ENCODE peak calls at places on chromosomes 16 and 17, in five cellular contexts. T, L, W, V and N are unnamed samples.

GRCh38 chr17:75652934-75653549 is 13.9 kb downstream of the RECQL5 start:
- DNase-seq in V (no peak), W (no peak), T (no peak), L (peak), N (peak)

GRCh38 chr17:19726615-19727376 is 10.4 kb upstream of the SLC47A2 start:
- DNase-seq in V (no peak), T (no peak), W (no peak), L (no peak), N (no peak)

GRCh38 chr17:34098712-34099111 is 156.4 kb upstream of the CCL2 start:
- DNase-seq in W (no peak), T (no peak), V (no peak), L (no peak), N (no peak)

GRCh38 chr17:11736613-11737289 is 138.5 kb downstream of the DNAH9 start:
- DNase-seq in V (no peak), W (no peak), T (no peak), L (no peak), N (peak)

GRCh38 chr17:1648582-1649115 is 1.0 kb downstream of the RILP start:
- DNase-seq in V (peak), T (peak), L (peak), W (peak), N (peak)

GRCh38 chr16:3264137-3265036 is 8.0 kb upstream of the MEFV start:
- DNase-seq in V (peak), L (peak), T (peak), W (peak), N (peak)

GRCh38 chr17:17111401-17112393 is 69.4 kb downstream of the MPRIP start:
- DNase-seq in W (no peak), V (no peak), L (no peak), T (no peak), N (no peak)

GRCh38 chr17:76189741-76190140 is 48.7 kb upstream of the FOXJ1 start:
- DNase-seq in V (no peak), W (no peak), L (no peak), T (no peak), N (no peak)

GRCh38 chr17:17624776-17625175 is 33.3 kb upstream of the PEMT start:
- DNase-seq in T (no peak), L (no peak), V (no peak), W (no peak), N (no peak)

GRCh38 chr16:20874088-20874581 is 26.0 kb downstream of the DCUN1D3 start:
- DNase-seq in W (no peak), T (no peak), L (no peak), V (no peak), N (no peak)

GRCh38 chr17:80005360-80006338 is 30.0 kb downstream of the TBC1D16 start:
- DNase-seq in L (peak), T (no peak), V (peak), W (no peak), N (peak)

GRCh38 chr17:58278661-58279015 is 2.1 kb downstream of the MPO start:
- DNase-seq in W (no peak), T (no peak), V (no peak), L (no peak), N (no peak)

GRCh38 chr17:14270508-14270907 is 30.4 kb upstream of the HS3ST3B1 start:
- DNase-seq in T (no peak), L (no peak), V (no peak), W (no peak), N (no peak)

GRCh38 chr17:2241823-2242222 is 61.8 kb downstream of the SMG6 start:
- DNase-seq in V (no peak), T (no peak), W (no peak), L (no peak), N (no peak)

GRCh38 chr16:555528-556478 is 4.4 kb upstream of the PRR35 start:
- DNase-seq in V (no peak), L (no peak), W (no peak), T (no peak), N (peak)

GRCh38 chr16:89210904-89211515 is 6.5 kb upstream of the ZNF778 start:
- DNase-seq in V (no peak), L (no peak), T (no peak), W (no peak), N (peak)

GRCh38 chr17:49915260-49915659 is 53.7 kb upstream of the DLX4 start:
- DNase-seq in L (no peak), V (no peak), W (no peak), T (no peak), N (no peak)

GRCh38 chr17:79338142-79338541 is 263.5 kb downstream of the ENGASE start:
- DNase-seq in V (no peak), W (no peak), T (no peak), L (no peak), N (no peak)

GRCh38 chr16:75130150-75130771 is 13.7 kb upstream of the LDHD start:
- DNase-seq in L (no peak), V (no peak), T (no peak), W (no peak), N (no peak)

GRCh38 chr17:55271223-55271571 is 6.4 kb downstream of the HLF start:
- DNase-seq in T (no peak), W (no peak), L (no peak), V (no peak), N (no peak)

GRCh38 chr17:65143899-65144590 is 6.9 kb downstream of the RGS9 start:
- DNase-seq in T (no peak), L (no peak), W (no peak), V (no peak), N (peak)